ENCODE peak calls at places on chromosome 22, in four cellular contexts. T is cardiac fibroblast, R is pancreas, Z is kidney. Q is an unnamed sample.

GRCh38 chr22:24565077-24565476 is 9.3 kb downstream of the SNRPD3 start:
- DNase-seq in R (no peak), T (no peak), Z (no peak), Q (no peak)

GRCh38 chr22:27775698-27776409 is 25.7 kb downstream of the MN1 start:
- DNase-seq in R (no peak), Z (no peak), T (no peak), Q (no peak)

GRCh38 chr22:26891431-26891830 is 234.0 kb downstream of the MIAT start:
- DNase-seq in Z (no peak), T (no peak), R (no peak), Q (no peak)

GRCh38 chr22:44025171-44026065 is 1.3 kb downstream of the PARVB start:
- DNase-seq in T (no peak), Z (peak), R (no peak), Q (no peak)

GRCh38 chr22:46582281-46582811 is 37.8 kb upstream of the GRAMD4 start:
- DNase-seq in R (peak), Z (peak), T (no peak), Q (no peak)

GRCh38 chr22:20424937-20425587 is 12.6 kb downstream of the SCARF2 start:
- DNase-seq in Z (peak), R (peak), T (no peak), Q (peak)

GRCh38 chr22:34917239-34917638 is 148.7 kb upstream of the ISX start:
- DNase-seq in T (no peak), R (no peak), Z (no peak), Q (no peak)

GRCh38 chr22:37457093-37457893 is 28.9 kb downstream of the MFNG start:
- DNase-seq in T (peak), Z (peak), R (peak), Q (peak)

GRCh38 chr22:27851974-27852713 is 50.6 kb upstream of the MN1 start:
- DNase-seq in T (peak), R (no peak), Z (no peak), Q (peak)

GRCh38 chr22:31692186-31692886 is 30.3 kb upstream of the PISD start:
- DNase-seq in R (no peak), Z (no peak), T (peak), Q (peak)

GRCh38 chr22:22710719-22711531 is 66.5 kb downstream of the GGTLC2 start:
- DNase-seq in Z (peak), R (peak), T (peak), Q (peak)

GRCh38 chr22:19878461-19879247 is 24.0 kb upstream of the GNB1L start:
- DNase-seq in Z (peak), T (peak), R (peak), Q (peak)

GRCh38 chr22:19892249-19892879 is 37.7 kb upstream of the GNB1L start:
- DNase-seq in Z (peak), T (peak), R (peak), Q (peak)

GRCh38 chr22:17114958-17115235 is 6.3 kb downstream of the TMEM121B start:
- DNase-seq in R (no peak), T (no peak), Z (no peak), Q (no peak)

GRCh38 chr22:37909756-37910155 is 3.7 kb downstream of the MICALL1 start:
- DNase-seq in R (no peak), Z (no peak), T (no peak), Q (no peak)

GRCh38 chr22:22907551-22908494 is 20.2 kb downstream of the IGLL5 start:
- DNase-seq in R (no peak), Z (peak), T (no peak), Q (no peak)

GRCh38 chr22:35498026-35498425 is 42.6 kb upstream of the RASD2 start:
- DNase-seq in T (no peak), Z (no peak), R (no peak), Q (no peak)

GRCh38 chr22:49960967-49961600 is 512 bp downstream of the PIM3 start:
- DNase-seq in R (peak), T (peak), Z (peak), Q (no peak)

GRCh38 chr22:19870153-19871022 is 15.7 kb upstream of the GNB1L start:
- DNase-seq in T (no peak), Z (peak), R (peak), Q (no peak)

GRCh38 chr22:24807284-24807950 is 1.4 kb downstream of the SGSM1 start:
- DNase-seq in T (peak), Z (no peak), R (peak), Q (peak)

GRCh38 chr22:19478466-19479357 is at the start of gene UFD1:
- DNase-seq in T (peak), Z (peak), R (peak), Q (peak)

GRCh38 chr22:47569389-47570299 is 807.2 kb downstream of the TBC1D22A start:
- DNase-seq in T (no peak), R (no peak), Z (no peak), Q (no peak)

GRCh38 chr22:23622634-23623033 is 9.5 kb downstream of the DRICH1 start:
- DNase-seq in T (no peak), Z (no peak), R (no peak), Q (no peak)

GRCh38 chr22:37639070-37639760 is at the start of gene SH3BP1:
- DNase-seq in Z (peak), R (no peak), T (no peak), Q (no peak)

GRCh38 chr22:49866646-49867045 is 13.0 kb downstream of the ZBED4 start:
- DNase-seq in R (no peak), T (no peak), Z (no peak), Q (no peak)

GRCh38 chr22:40654522-40655167 is 18.1 kb upstream of the MRTFA start:
- DNase-seq in T (peak), Z (no peak), R (no peak), Q (peak)
- TF ChIP-seq CTCF in T (peak), Z (peak), R (no peak), Q (peak)

GRCh38 chr22:45201678-45202332 is 38.1 kb downstream of the NUP50 start:
- DNase-seq in R (no peak), T (peak), Z (no peak), Q (peak)

GRCh38 chr22:45200230-45200629 is 36.5 kb downstream of the NUP50 start:
- DNase-seq in T (no peak), Z (no peak), R (no peak), Q (no peak)

GRCh38 chr22:45202333-45203149 is 38.2 kb downstream of the KIAA0930 start:
- DNase-seq in R (no peak), Z (peak), T (peak), Q (peak)

GRCh38 chr22:45199723-45200122 is 36.0 kb downstream of the NUP50 start:
- DNase-seq in T (no peak), R (no peak), Z (peak), Q (no peak)

GRCh38 chr22:45200862-45201511 is 37.3 kb downstream of the NUP50 start:
- DNase-seq in R (no peak), Z (no peak), T (peak), Q (peak)
- H3K4me3 ChIP-seq in R (no peak), Z (no peak), T (no peak), Q (no peak)

GRCh38 chr22:33467718-33468117 is 409.5 kb upstream of the SYN3 start:
- DNase-seq in R (no peak), Z (no peak), T (peak), Q (peak)
- TF ChIP-seq CTCF in R (no peak), Z (no peak), T (no peak), Q (peak)

GRCh38 chr22:30079952-30080533 is at the start of gene HORMAD2:
- DNase-seq in T (peak), R (peak), Z (peak), Q (peak)
- H3K4me3 ChIP-seq in T (peak), R (no peak), Z (peak), Q (no peak)

GRCh38 chr22:42901790-42902508 is 44.9 kb upstream of the ARFGAP3 start:
- DNase-seq in Z (no peak), R (no peak), T (no peak), Q (no peak)

GRCh38 chr22:42905217-42905616 is 48.1 kb upstream of the ARFGAP3 start:
- DNase-seq in T (no peak), R (peak), Z (no peak), Q (no peak)

GRCh38 chr22:42904049-42904448 is 47.0 kb upstream of the ARFGAP3 start:
- DNase-seq in R (no peak), T (no peak), Z (no peak), Q (no peak)

GRCh38 chr22:42905702-42906183 is 48.7 kb upstream of the ARFGAP3 start:
- DNase-seq in R (peak), T (no peak), Z (peak), Q (no peak)

DNA sequence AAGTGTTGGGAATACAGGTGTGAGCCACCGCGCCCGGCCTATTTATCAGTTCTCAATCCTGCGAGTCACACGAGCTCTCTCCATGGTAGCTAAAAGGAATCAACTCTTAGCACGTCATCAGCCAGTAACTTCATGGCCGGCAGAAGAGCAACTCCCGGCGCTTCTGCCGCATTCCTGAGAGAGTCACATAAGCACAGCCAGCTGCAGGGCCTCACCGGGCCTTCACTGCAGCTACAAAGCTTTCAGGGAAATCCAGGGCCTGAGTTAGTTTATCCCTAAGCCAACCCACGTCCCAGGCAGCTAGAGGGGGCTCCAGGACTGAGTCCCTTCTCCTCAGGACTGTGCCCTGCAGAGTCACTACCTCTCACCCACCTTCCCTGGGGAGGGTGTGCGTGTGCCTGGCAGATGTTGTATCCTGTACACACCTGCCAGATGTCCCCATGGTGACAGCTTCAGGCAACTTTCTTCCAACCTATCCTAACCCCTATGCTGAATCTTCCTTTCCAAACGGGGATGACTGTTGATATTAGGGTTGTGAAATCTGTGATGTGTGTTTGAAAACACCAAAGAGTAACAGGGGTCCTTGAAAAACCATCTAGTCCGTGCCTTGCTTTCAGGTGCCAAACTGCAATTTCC is 45.9 kb upstream of the ARFGAP3 start:
- DNase-seq in R (no peak), Z (no peak), T (peak), Q (peak)
- TF ChIP-seq CTCF in R (no peak), Z (no peak), T (no peak), Q (no peak)